ENCODE peak calls at places on chromosomes 12 and 14, in seven cellular contexts. I, A, L, V, E, R and C are unnamed samples.

GRCh38 chr14:90815817-90816662 is at the start of gene TTC7B:
- DNase-seq in I (peak; percentile 36), A (peak; percentile 96), L (peak; percentile 86), V (peak; percentile 52), E (no peak), R (no peak), C (no peak)

GRCh38 chr14:23352506-23353432 is at the start of gene SLC22A17:
- DNase-seq in I (peak; percentile 88), A (peak; percentile 92), L (peak; percentile 91), V (peak; percentile 36), E (peak; percentile 75), R (peak; percentile 69), C (peak; percentile 39)

GRCh38 chr14:32709072-32709471 is 229.6 kb upstream of the NPAS3 start:
- DNase-seq in I (peak; percentile 56), A (peak; percentile 53), L (no peak), V (no peak), E (peak; percentile 83), R (no peak), C (no peak)

GRCh38 chr14:19800282-19801117 is 3.1 kb upstream of the OR4N2 start:
- DNase-seq in I (no peak), A (no peak), L (no peak), V (peak; percentile 10), E (no peak), R (no peak), C (no peak)

GRCh38 chr12:113030875-113031525 is 25.5 kb upstream of the DTX1 start:
- DNase-seq in I (peak; percentile 83), A (peak; percentile 81), L (peak; percentile 85), V (no peak), E (peak; percentile 77), R (peak; percentile 13), C (peak; percentile 50)

GRCh38 chr12:123892180-123892559 is 80.5 kb downstream of the CCDC92 start:
- DNase-seq in I (no peak), A (no peak), L (no peak), V (no peak), E (no peak), R (no peak), C (no peak)

GRCh38 chr12:114925076-114925475 is 241.1 kb upstream of the TBX3 start:
- DNase-seq in I (no peak), A (no peak), L (no peak), V (no peak), E (no peak), R (no peak), C (no peak)

GRCh38 chr12:5713599-5714001 is 231.5 kb downstream of the ANO2 start:
- DNase-seq in I (no peak), A (no peak), L (no peak), V (no peak), E (no peak), R (no peak), C (no peak)

GRCh38 chr14:28406181-28406580 is 360.4 kb upstream of the FOXG1 start:
- DNase-seq in I (no peak), A (no peak), L (no peak), V (no peak), E (no peak), R (no peak), C (no peak)

GRCh38 chr14:37434867-37435266 is 160.2 kb downstream of the FOXA1 start:
- DNase-seq in I (no peak), A (no peak), L (no peak), V (no peak), E (no peak), R (no peak), C (no peak)

GRCh38 chr12:130357241-130357640 is 19.6 kb downstream of the PIWIL1 start:
- DNase-seq in I (no peak), A (no peak), L (no peak), V (no peak), E (no peak), R (no peak), C (no peak)

GRCh38 chr14:32370720-32371119 is 41.6 kb downstream of the AKAP6 start:
- DNase-seq in I (peak; percentile 71), A (peak; percentile 79), L (no peak), V (no peak), E (peak; percentile 80), R (no peak), C (no peak)

GRCh38 chr14:73759183-73759713 is 45.1 kb upstream of the PNMA1 start:
- DNase-seq in I (peak; percentile 59), A (peak; percentile 87), L (peak; percentile 68), V (peak; percentile 38), E (no peak), R (peak; percentile 55), C (peak; percentile 52)

GRCh38 chr14:75709207-75709812 is 48.3 kb downstream of the TTLL5 start:
- DNase-seq in I (peak; percentile 75), A (peak; percentile 82), L (peak; percentile 83), V (peak; percentile 51), E (peak; percentile 76), R (peak; percentile 61), C (peak; percentile 65)

GRCh38 chr14:28754209-28754985 is 12.2 kb upstream of the FOXG1 start:
- DNase-seq in I (peak; percentile 49), A (peak; percentile 64), L (peak; percentile 72), V (no peak), E (peak; percentile 38), R (no peak), C (peak; percentile 14)

GRCh38 chr14:28653521-28653920 is 113.1 kb upstream of the FOXG1 start:
- DNase-seq in I (no peak), A (no peak), L (no peak), V (no peak), E (no peak), R (no peak), C (no peak)

GRCh38 chr14:76516884-76517283 is 140.9 kb downstream of the ESRRB start:
- DNase-seq in I (no peak), A (no peak), L (no peak), V (no peak), E (no peak), R (no peak), C (no peak)

GRCh38 chr12:118972982-118973381 is 8.4 kb upstream of the SRRM4 start:
- DNase-seq in I (no peak), A (no peak), L (no peak), V (no peak), E (no peak), R (no peak), C (no peak)

GRCh38 chr12:121916719-121917118 is 1.7 kb upstream of the CFAP251 start:
- DNase-seq in I (no peak), A (no peak), L (peak; percentile 74), V (no peak), E (no peak), R (no peak), C (no peak)

GRCh38 chr12:28950049-28950448 is 199.0 kb upstream of the FAR2 start:
- DNase-seq in I (no peak), A (no peak), L (no peak), V (no peak), E (no peak), R (no peak), C (no peak)

GRCh38 chr12:115174928-115175327 is 491.0 kb upstream of the TBX3 start:
- DNase-seq in I (no peak), A (no peak), L (no peak), V (no peak), E (no peak), R (no peak), C (no peak)

GRCh38 chr14:77598366-77599050 is 17.9 kb downstream of the SPTLC2 start:
- DNase-seq in I (no peak), A (no peak), L (no peak), V (no peak), E (no peak), R (peak; percentile 49), C (peak; percentile 45)

GRCh38 chr14:102967506-102967795 is 45.0 kb downstream of the AMN start:
- DNase-seq in I (no peak), A (no peak), L (no peak), V (no peak), E (no peak), R (no peak), C (no peak)

GRCh38 chr12:26798013-26798412 is 35.0 kb downstream of the ITPR2 start:
- DNase-seq in I (no peak), A (no peak), L (no peak), V (no peak), E (peak; percentile 4), R (no peak), C (no peak)

GRCh38 chr12:113162102-113163029 is 12.8 kb downstream of the CFAP73 start:
- DNase-seq in I (peak; percentile 26), A (no peak), L (peak; percentile 70), V (no peak), E (no peak), R (no peak), C (no peak)

GRCh38 chr12:127284021-127284420 is 982.9 kb upstream of the TMEM132C start:
- DNase-seq in I (peak; percentile 68), A (no peak), L (no peak), V (no peak), E (no peak), R (no peak), C (no peak)

GRCh38 chr14:58100735-58101368 is 51.2 kb downstream of the ARMH4 start:
- DNase-seq in I (peak; percentile 65), A (peak; percentile 46), L (no peak), V (no peak), E (peak; percentile 38), R (no peak), C (no peak)

GRCh38 chr12:10497602-10498001 is 8.1 kb upstream of the EIF2S3B start:
- DNase-seq in I (no peak), A (no peak), L (no peak), V (no peak), E (no peak), R (no peak), C (no peak)

GRCh38 chr12:13183621-13184020 is 12.9 kb upstream of the EMP1 start:
- DNase-seq in I (peak; percentile 52), A (no peak), L (no peak), V (no peak), E (no peak), R (no peak), C (no peak)

GRCh38 chr12:1842183-1842904 is 22.0 kb downstream of the LRTM2 start:
- DNase-seq in I (no peak), A (no peak), L (no peak), V (no peak), E (no peak), R (no peak), C (no peak)

GRCh38 chr14:39441805-39442204 is 9.6 kb upstream of the FBXO33 start:
- DNase-seq in I (no peak), A (no peak), L (no peak), V (no peak), E (no peak), R (no peak), C (no peak)

GRCh38 chr12:9760699-9761406 is at the start of gene CD69:
- DNase-seq in I (no peak), A (no peak), L (peak; percentile 60), V (no peak), E (no peak), R (peak; percentile 91), C (peak; percentile 88)

GRCh38 chr12:39972119-39972518 is 133.8 kb downstream of the SLC2A13 start:
- DNase-seq in I (peak; percentile 2), A (peak; percentile 20), L (no peak), V (no peak), E (no peak), R (no peak), C (no peak)

GRCh38 chr14:104881369-104881979 is 16.4 kb downstream of the CEP170B start:
- DNase-seq in I (no peak), A (no peak), L (no peak), V (no peak), E (no peak), R (no peak), C (no peak)

GRCh38 chr12:109720152-109720855 is 6.7 kb downstream of the FAM222A start:
- DNase-seq in I (no peak), A (no peak), L (peak; percentile 96), V (no peak), E (no peak), R (no peak), C (no peak)